ENCODE peak calls at places on chromosomes 2 and 18, in nine cellular contexts. One of them, this sample, is unnamed.

GRCh38 chr2:3122525-3122924 is 255.1 kb downstream of the EIPR1 start:
- DNase-seq in HepG2: no peak
- DNase-seq in epithelial cell of proximal tubule: no peak
- DNase-seq in SK-N-SH: peak; percentile 70
- DNase-seq in cardiac muscle cell: no peak
- DNase-seq in CD8-positive, alpha-beta T cell: no peak
- DNase-seq in ovary: no peak
- DNase-seq in neural progenitor cell: no peak
- DNase-seq in lower lobe of right lung: no peak
- DNase-seq in this sample: no peak

GRCh38 chr2:206502729-206503128 is 59.4 kb downstream of the ADAM23 start:
- DNase-seq in HepG2: no peak
- DNase-seq in epithelial cell of proximal tubule: no peak
- DNase-seq in SK-N-SH: no peak
- DNase-seq in cardiac muscle cell: no peak
- DNase-seq in CD8-positive, alpha-beta T cell: no peak
- DNase-seq in ovary: no peak
- DNase-seq in neural progenitor cell: no peak
- DNase-seq in lower lobe of right lung: no peak
- DNase-seq in this sample: no peak

GRCh38 chr18:7221424-7222155 is 9.3 kb upstream of the LRRC30 start:
- DNase-seq in HepG2: peak; percentile 59
- DNase-seq in epithelial cell of proximal tubule: peak; percentile 32
- DNase-seq in SK-N-SH: peak; percentile 64
- DNase-seq in cardiac muscle cell: peak; percentile 87
- DNase-seq in CD8-positive, alpha-beta T cell: no peak
- DNase-seq in ovary: no peak
- DNase-seq in neural progenitor cell: peak; percentile 91
- DNase-seq in lower lobe of right lung: no peak
- DNase-seq in this sample: peak; percentile 92

GRCh38 chr2:53473236-53473635 is 294.4 kb upstream of the CHAC2 start:
- DNase-seq in HepG2: peak; percentile 13
- DNase-seq in epithelial cell of proximal tubule: no peak
- DNase-seq in SK-N-SH: no peak
- DNase-seq in cardiac muscle cell: no peak
- DNase-seq in CD8-positive, alpha-beta T cell: no peak
- DNase-seq in ovary: no peak
- DNase-seq in neural progenitor cell: peak; percentile 28
- DNase-seq in lower lobe of right lung: no peak
- DNase-seq in this sample: no peak

GRCh38 chr2:107685587-107685986 is 141.1 kb upstream of the RGPD4 start:
- DNase-seq in HepG2: no peak
- DNase-seq in epithelial cell of proximal tubule: no peak
- DNase-seq in SK-N-SH: no peak
- DNase-seq in cardiac muscle cell: no peak
- DNase-seq in CD8-positive, alpha-beta T cell: no peak
- DNase-seq in ovary: no peak
- DNase-seq in neural progenitor cell: no peak
- DNase-seq in lower lobe of right lung: no peak
- DNase-seq in this sample: no peak

GRCh38 chr2:9033385-9034175 is 30.1 kb upstream of the MBOAT2 start:
- DNase-seq in HepG2: no peak
- DNase-seq in epithelial cell of proximal tubule: no peak
- DNase-seq in SK-N-SH: peak; percentile 64
- DNase-seq in cardiac muscle cell: no peak
- DNase-seq in CD8-positive, alpha-beta T cell: no peak
- DNase-seq in ovary: no peak
- DNase-seq in neural progenitor cell: peak; percentile 42
- DNase-seq in lower lobe of right lung: no peak
- DNase-seq in this sample: peak; percentile 41

GRCh38 chr2:138003411-138003810 is 39.1 kb downstream of the HNMT start:
- DNase-seq in HepG2: no peak
- DNase-seq in epithelial cell of proximal tubule: no peak
- DNase-seq in SK-N-SH: no peak
- DNase-seq in cardiac muscle cell: peak; percentile 36
- DNase-seq in CD8-positive, alpha-beta T cell: no peak
- DNase-seq in ovary: no peak
- DNase-seq in neural progenitor cell: no peak
- DNase-seq in lower lobe of right lung: no peak
- DNase-seq in this sample: no peak

GRCh38 chr2:134170269-134170668 is 83.6 kb upstream of the MGAT5 start:
- DNase-seq in HepG2: no peak
- DNase-seq in epithelial cell of proximal tubule: no peak
- DNase-seq in SK-N-SH: no peak
- DNase-seq in cardiac muscle cell: no peak
- DNase-seq in CD8-positive, alpha-beta T cell: no peak
- DNase-seq in ovary: no peak
- DNase-seq in neural progenitor cell: no peak
- DNase-seq in lower lobe of right lung: no peak
- DNase-seq in this sample: peak; percentile 37

GRCh38 chr2:64488050-64488974 is 34.4 kb downstream of the LGALSL start:
- DNase-seq in HepG2: peak; percentile 47
- DNase-seq in epithelial cell of proximal tubule: no peak
- DNase-seq in SK-N-SH: peak; percentile 30
- DNase-seq in cardiac muscle cell: peak; percentile 71
- DNase-seq in CD8-positive, alpha-beta T cell: peak; percentile 80
- DNase-seq in ovary: peak; percentile 38
- DNase-seq in neural progenitor cell: peak; percentile 83
- DNase-seq in lower lobe of right lung: peak; percentile 77
- DNase-seq in this sample: peak; percentile 74

GRCh38 chr2:15569658-15570615 is 8.8 kb upstream of the NBAS start:
- DNase-seq in HepG2: no peak
- DNase-seq in epithelial cell of proximal tubule: no peak
- DNase-seq in SK-N-SH: no peak
- DNase-seq in cardiac muscle cell: no peak
- DNase-seq in CD8-positive, alpha-beta T cell: no peak
- DNase-seq in ovary: no peak
- DNase-seq in neural progenitor cell: peak; percentile 33
- DNase-seq in lower lobe of right lung: no peak
- DNase-seq in this sample: no peak
- H3K4me3 ChIP-seq in HepG2: no peak overlapping the region
- H3K4me3 ChIP-seq in epithelial cell of proximal tubule: no peak overlapping the region
- H3K4me3 ChIP-seq in SK-N-SH: no peak overlapping the region
- H3K4me3 ChIP-seq in cardiac muscle cell: no peak overlapping the region
- H3K4me3 ChIP-seq in CD8-positive, alpha-beta T cell: no peak overlapping the region
- H3K4me3 ChIP-seq in ovary: no peak overlapping the region
- H3K4me3 ChIP-seq in neural progenitor cell: no peak overlapping the region
- H3K4me3 ChIP-seq in lower lobe of right lung: no peak overlapping the region
- H3K4me3 ChIP-seq in this sample: no peak overlapping the region

DNA sequence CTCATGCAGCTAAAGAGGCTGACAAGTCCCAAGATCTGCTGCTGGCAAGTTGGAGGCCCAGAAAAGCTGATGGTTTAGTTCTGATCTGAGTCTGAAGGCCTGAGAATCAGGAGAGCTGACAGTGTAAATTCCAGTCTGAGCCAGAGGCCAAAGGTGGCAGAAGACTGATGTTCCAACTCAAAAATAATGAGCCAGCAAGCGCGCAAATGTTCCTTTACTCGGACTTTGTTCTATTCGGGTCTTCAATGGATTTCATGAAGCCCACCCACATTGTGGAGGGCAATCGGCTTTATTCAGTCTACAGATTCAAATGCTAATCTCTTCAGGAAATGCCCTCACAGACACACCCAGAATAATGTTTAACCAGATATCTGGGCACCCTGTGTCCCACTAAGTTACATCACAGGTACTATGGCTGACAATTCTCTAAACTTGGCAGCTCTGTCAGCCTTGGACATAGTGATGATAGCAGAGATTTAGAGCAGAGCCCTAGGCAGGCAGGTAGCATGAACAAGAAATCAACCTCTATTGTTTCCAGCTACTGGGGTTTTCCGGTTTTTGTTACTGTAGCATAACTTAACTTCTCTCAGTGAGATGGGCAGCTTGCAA is 318.5 kb downstream of the HRH4 start:
- DNase-seq in HepG2: no peak
- DNase-seq in epithelial cell of proximal tubule: no peak
- DNase-seq in SK-N-SH: no peak
- DNase-seq in cardiac muscle cell: no peak
- DNase-seq in CD8-positive, alpha-beta T cell: no peak
- DNase-seq in ovary: no peak
- DNase-seq in neural progenitor cell: no peak
- DNase-seq in lower lobe of right lung: no peak
- DNase-seq in this sample: no peak
- TF ChIP-seq CTCF in HepG2: no peak
- TF ChIP-seq CTCF in epithelial cell of proximal tubule: no peak
- TF ChIP-seq CTCF in SK-N-SH: no peak
- TF ChIP-seq CTCF in cardiac muscle cell: no peak
- TF ChIP-seq CTCF in CD8-positive, alpha-beta T cell: no peak
- TF ChIP-seq CTCF in ovary: no peak
- TF ChIP-seq CTCF in neural progenitor cell: no peak
- TF ChIP-seq CTCF in lower lobe of right lung: no peak
- TF ChIP-seq CTCF in this sample: no peak

GRCh38 chr18:39748727-39749126 is 2183.1 kb upstream of the CELF4 start:
- DNase-seq in HepG2: no peak
- DNase-seq in epithelial cell of proximal tubule: no peak
- DNase-seq in SK-N-SH: no peak
- DNase-seq in cardiac muscle cell: no peak
- DNase-seq in CD8-positive, alpha-beta T cell: no peak
- DNase-seq in ovary: no peak
- DNase-seq in neural progenitor cell: no peak
- DNase-seq in lower lobe of right lung: no peak
- DNase-seq in this sample: no peak
- H3K4me3 ChIP-seq in HepG2: no peak overlapping the region
- H3K4me3 ChIP-seq in epithelial cell of proximal tubule: no peak overlapping the region
- H3K4me3 ChIP-seq in SK-N-SH: no peak overlapping the region
- H3K4me3 ChIP-seq in cardiac muscle cell: no peak overlapping the region
- H3K4me3 ChIP-seq in CD8-positive, alpha-beta T cell: no peak overlapping the region
- H3K4me3 ChIP-seq in ovary: no peak overlapping the region
- H3K4me3 ChIP-seq in neural progenitor cell: no peak overlapping the region
- H3K4me3 ChIP-seq in lower lobe of right lung: no peak overlapping the region
- H3K4me3 ChIP-seq in this sample: no peak overlapping the region

DNA sequence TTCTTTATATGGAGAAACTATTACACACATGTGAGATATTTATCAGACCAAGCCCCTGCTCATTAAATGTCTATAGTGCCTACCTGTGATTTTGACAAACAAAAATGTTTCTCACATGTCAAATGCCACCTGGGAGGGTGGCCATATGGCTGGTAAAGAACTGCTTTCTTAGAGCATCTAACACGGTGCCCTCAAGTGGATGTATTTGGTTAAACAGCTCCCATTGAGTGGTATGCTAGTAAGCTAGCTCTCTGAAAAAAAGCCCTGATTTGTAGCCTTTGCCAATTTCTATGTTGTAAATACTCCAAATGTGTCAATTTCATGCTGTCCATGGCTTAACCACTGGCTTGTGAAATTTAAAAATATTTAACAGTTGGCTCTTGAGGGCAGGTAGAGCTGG is 94.6 kb downstream of the PMAIP1 start:
- DNase-seq in HepG2: no peak
- DNase-seq in epithelial cell of proximal tubule: no peak
- DNase-seq in SK-N-SH: no peak
- DNase-seq in cardiac muscle cell: peak; percentile 6
- DNase-seq in CD8-positive, alpha-beta T cell: no peak
- DNase-seq in ovary: no peak
- DNase-seq in neural progenitor cell: peak; percentile 7
- DNase-seq in lower lobe of right lung: no peak
- DNase-seq in this sample: peak; percentile 45
- TF ChIP-seq CTCF in HepG2: no peak
- TF ChIP-seq CTCF in epithelial cell of proximal tubule: peak; percentile 39
- TF ChIP-seq CTCF in SK-N-SH: peak; percentile 46
- TF ChIP-seq CTCF in cardiac muscle cell: no peak
- TF ChIP-seq CTCF in CD8-positive, alpha-beta T cell: no peak
- TF ChIP-seq CTCF in ovary: no peak
- TF ChIP-seq CTCF in neural progenitor cell: peak; percentile 31
- TF ChIP-seq CTCF in lower lobe of right lung: no peak
- TF ChIP-seq CTCF in this sample: peak; percentile 46

GRCh38 chr2:237604391-237604790 is 13.9 kb upstream of the RAB17 start:
- DNase-seq in HepG2: no peak
- DNase-seq in epithelial cell of proximal tubule: no peak
- DNase-seq in SK-N-SH: no peak
- DNase-seq in cardiac muscle cell: no peak
- DNase-seq in CD8-positive, alpha-beta T cell: no peak
- DNase-seq in ovary: no peak
- DNase-seq in neural progenitor cell: no peak
- DNase-seq in lower lobe of right lung: no peak
- DNase-seq in this sample: no peak

GRCh38 chr2:237602409-237602808 is 11.9 kb upstream of the RAB17 start:
- DNase-seq in HepG2: no peak
- DNase-seq in epithelial cell of proximal tubule: no peak
- DNase-seq in SK-N-SH: no peak
- DNase-seq in cardiac muscle cell: no peak
- DNase-seq in CD8-positive, alpha-beta T cell: no peak
- DNase-seq in ovary: no peak
- DNase-seq in neural progenitor cell: no peak
- DNase-seq in lower lobe of right lung: no peak
- DNase-seq in this sample: no peak

GRCh38 chr2:237603718-237604362 is 13.3 kb upstream of the RAB17 start:
- DNase-seq in HepG2: peak; percentile 40
- DNase-seq in epithelial cell of proximal tubule: no peak
- DNase-seq in SK-N-SH: no peak
- DNase-seq in cardiac muscle cell: peak; percentile 85
- DNase-seq in CD8-positive, alpha-beta T cell: peak; percentile 30
- DNase-seq in ovary: no peak
- DNase-seq in neural progenitor cell: peak; percentile 44
- DNase-seq in lower lobe of right lung: no peak
- DNase-seq in this sample: peak; percentile 82

GRCh38 chr2:237601453-237602116 is 11.1 kb upstream of the RAB17 start:
- DNase-seq in HepG2: peak; percentile 85
- DNase-seq in epithelial cell of proximal tubule: no peak
- DNase-seq in SK-N-SH: no peak
- DNase-seq in cardiac muscle cell: peak; percentile 29
- DNase-seq in CD8-positive, alpha-beta T cell: no peak
- DNase-seq in ovary: no peak
- DNase-seq in neural progenitor cell: peak; percentile 71
- DNase-seq in lower lobe of right lung: no peak
- DNase-seq in this sample: no peak

DNA sequence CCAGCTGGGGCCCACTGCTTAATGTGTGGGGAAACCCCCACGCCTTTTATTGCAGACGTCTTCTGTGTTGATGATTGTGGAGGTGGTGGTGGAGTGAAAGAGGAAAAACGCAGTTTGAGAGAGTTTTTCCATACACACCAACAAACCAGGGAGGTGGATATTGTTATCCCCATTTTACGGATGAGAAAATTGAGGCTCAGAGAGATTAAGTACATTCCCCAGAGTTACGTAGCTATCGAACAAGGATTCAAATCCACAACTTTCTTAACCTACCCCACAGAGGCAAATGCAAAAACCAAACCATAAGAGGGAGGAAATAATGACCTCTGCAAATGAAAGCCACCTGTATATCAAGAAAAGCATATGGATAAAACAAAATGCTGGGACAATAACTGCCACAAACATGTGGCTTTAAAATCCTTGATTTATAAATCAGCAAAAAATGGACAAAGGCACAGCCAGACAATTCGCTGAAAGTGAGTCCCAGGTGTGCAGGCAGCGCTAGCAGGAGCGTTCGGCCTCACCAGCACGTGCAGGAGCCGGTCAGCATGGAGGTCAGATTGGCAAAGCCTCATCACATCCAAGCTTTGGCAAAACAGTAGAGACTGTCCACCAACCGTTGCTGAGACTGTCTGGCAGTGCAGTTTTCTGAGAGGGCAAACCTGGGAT is 12.6 kb upstream of the RAB17 start:
- DNase-seq in HepG2: no peak
- DNase-seq in epithelial cell of proximal tubule: no peak
- DNase-seq in SK-N-SH: no peak
- DNase-seq in cardiac muscle cell: no peak
- DNase-seq in CD8-positive, alpha-beta T cell: no peak
- DNase-seq in ovary: no peak
- DNase-seq in neural progenitor cell: no peak
- DNase-seq in lower lobe of right lung: no peak
- DNase-seq in this sample: no peak
- H3K4me3 ChIP-seq in HepG2: peak overlapping the region; percentile 14
- H3K4me3 ChIP-seq in epithelial cell of proximal tubule: no peak overlapping the region
- H3K4me3 ChIP-seq in SK-N-SH: no peak overlapping the region
- H3K4me3 ChIP-seq in cardiac muscle cell: no peak overlapping the region
- H3K4me3 ChIP-seq in CD8-positive, alpha-beta T cell: peak overlapping the region; percentile 23
- H3K4me3 ChIP-seq in ovary: no peak overlapping the region
- H3K4me3 ChIP-seq in neural progenitor cell: no peak overlapping the region
- H3K4me3 ChIP-seq in lower lobe of right lung: peak overlapping the region; percentile 10
- H3K4me3 ChIP-seq in this sample: no peak overlapping the region